ENCODE peak calls at places on chromosomes 6 and 20, in eight cellular contexts. L is foreskin fibroblast, H is kidney epithelial cell, U is bronchial epithelial cell, T is RPMI7951, O is cardiac muscle cell, F is KBM-7, V is small intestine. X is an unnamed sample.

GRCh38 chr6:157276134-157276532 is 47.2 kb downstream of the TMEM242 start:
- DNase-seq in L (no peak), H (no peak), U (no peak), T (no peak), O (no peak), F (no peak), V (peak), X (no peak)

GRCh38 chr20:62822788-62823651 is 6.2 kb downstream of the COL9A3 start:
- DNase-seq in L (peak), H (no peak), U (peak), T (peak), O (peak), F (peak), V (peak), X (no peak)

GRCh38 chr20:30412972-30413371 is 844.5 kb upstream of the DEFB115 start:
- DNase-seq in L (no peak), H (no peak), U (no peak), T (no peak), O (no peak), F (no peak), V (no peak), X (no peak)

GRCh38 chr6:45830441-45831139 is 185.1 kb downstream of the CLIC5 start:
- DNase-seq in L (no peak), H (no peak), U (peak), T (peak), O (no peak), F (peak), V (no peak), X (no peak)

GRCh38 chr20:47665221-47665991 is 119.9 kb downstream of the SULF2 start:
- DNase-seq in L (no peak), H (no peak), U (peak), T (no peak), O (no peak), F (no peak), V (no peak), X (no peak)

GRCh38 chr20:59269396-59270025 is 30.9 kb upstream of the EDN3 start:
- DNase-seq in L (no peak), H (no peak), U (no peak), T (no peak), O (peak), F (no peak), V (peak), X (no peak)

GRCh38 chr6:163878656-163879055 is 464.1 kb downstream of the QKI start:
- DNase-seq in L (no peak), H (no peak), U (no peak), T (no peak), O (no peak), F (no peak), V (no peak), X (no peak)

GRCh38 chr20:63361507-63362425 is 617 bp upstream of the CHRNA4 start:
- DNase-seq in L (no peak), H (no peak), U (no peak), T (no peak), O (no peak), F (no peak), V (no peak), X (no peak)

GRCh38 chr6:161377116-161377515 is 103.3 kb upstream of the AGPAT4 start:
- DNase-seq in L (no peak), H (no peak), U (no peak), T (no peak), O (no peak), F (no peak), V (no peak), X (no peak)

GRCh38 chr20:62900052-62900691 is 26.1 kb downstream of the DIDO1 start:
- DNase-seq in L (peak), H (no peak), U (peak), T (peak), O (peak), F (peak), V (peak), X (peak)

GRCh38 chr6:148924226-148924989 is 177.6 kb downstream of the UST start:
- DNase-seq in L (no peak), H (no peak), U (no peak), T (no peak), O (no peak), F (no peak), V (no peak), X (no peak)

GRCh38 chr20:15496501-15497039 is 1076.7 kb downstream of the KIF16B start:
- DNase-seq in L (no peak), H (no peak), U (no peak), T (no peak), O (no peak), F (no peak), V (no peak), X (no peak)

GRCh38 chr20:5919634-5920544 is 30.4 kb downstream of the TRMT6 start:
- DNase-seq in L (no peak), H (no peak), U (peak), T (peak), O (no peak), F (no peak), V (no peak), X (no peak)

GRCh38 chr20:6636209-6637159 is 131.0 kb upstream of the BMP2 start:
- DNase-seq in L (peak), H (peak), U (peak), T (peak), O (peak), F (peak), V (peak), X (peak)

GRCh38 chr20:2756056-2756611 is 44.3 kb downstream of the CPXM1 start:
- DNase-seq in L (peak), H (no peak), U (no peak), T (peak), O (peak), F (peak), V (no peak), X (peak)

GRCh38 chr6:104558746-104559145 is 301.0 kb downstream of the HACE1 start:
- DNase-seq in L (no peak), H (no peak), U (no peak), T (no peak), O (no peak), F (no peak), V (no peak), X (peak)

GRCh38 chr6:74749211-74750142 is 456.4 kb downstream of the COL12A1 start:
- DNase-seq in L (no peak), H (no peak), U (peak), T (no peak), O (no peak), F (no peak), V (no peak), X (no peak)

GRCh38 chr6:7434672-7435071 is 45.1 kb downstream of the RIOK1 start:
- DNase-seq in L (no peak), H (no peak), U (no peak), T (no peak), O (no peak), F (no peak), V (no peak), X (no peak)

GRCh38 chr6:106339334-106340029 is 13.9 kb upstream of the ATG5 start:
- DNase-seq in L (peak), H (peak), U (peak), T (peak), O (peak), F (peak), V (peak), X (peak)

GRCh38 chr6:142735182-142735581 is 209.8 kb downstream of the HIVEP2 start:
- DNase-seq in L (peak), H (no peak), U (no peak), T (peak), O (no peak), F (no peak), V (no peak), X (no peak)

GRCh38 chr6:121695346-121695745 is 259.9 kb downstream of the GJA1 start:
- DNase-seq in L (no peak), H (no peak), U (no peak), T (no peak), O (no peak), F (no peak), V (no peak), X (no peak)

GRCh38 chr6:29953001-29953436 is 10.7 kb downstream of the HLA-A start:
- DNase-seq in L (peak), H (peak), U (peak), T (peak), O (peak), F (no peak), V (no peak), X (no peak)

GRCh38 chr6:157443066-157443800 is 62.2 kb downstream of the ZDHHC14 start:
- DNase-seq in L (peak), H (no peak), U (peak), T (peak), O (no peak), F (no peak), V (no peak), X (no peak)

GRCh38 chr20:59785986-59786753 is 147.3 kb downstream of the SYCP2 start:
- DNase-seq in L (no peak), H (no peak), U (no peak), T (no peak), O (no peak), F (no peak), V (no peak), X (no peak)

GRCh38 chr20:37901667-37902503 is 1.0 kb upstream of the VSTM2L start:
- DNase-seq in L (peak), H (no peak), U (peak), T (peak), O (peak), F (peak), V (peak), X (peak)